ENCODE peak calls at places on chromosomes 7 and 10, in six cellular contexts. S, O, Q, V, L and Y are unnamed samples. For H3K4me1, the result is how much of the 10 kb centered on the place peaks cover.

GRCh38 chr10:3780056-3780765 is 4.8 kb downstream of the KLF6 start:
- DNase-seq in S (peak), O (no peak), Q (peak), V (no peak), L (no peak), Y (peak)

GRCh38 chr7:92740713-92741126 is 95.7 kb downstream of the CDK6 start:
- DNase-seq in S (peak), O (no peak), Q (no peak), V (no peak), L (no peak), Y (no peak)

GRCh38 chr10:3902809-3903410 is 117.9 kb upstream of the KLF6 start:
- DNase-seq in S (no peak), O (no peak), Q (no peak), V (no peak), L (no peak), Y (no peak)

GRCh38 chr10:13859979-13860619 is 273.3 kb downstream of the PRPF18 start:
- DNase-seq in S (no peak), O (no peak), Q (no peak), V (no peak), L (no peak), Y (no peak)

GRCh38 chr7:105131033-105131656 is 117.1 kb downstream of the KMT2E start:
- DNase-seq in S (no peak), O (no peak), Q (no peak), V (no peak), L (no peak), Y (no peak)

GRCh38 chr10:5413012-5413938 is 918 bp downstream of the NET1 start:
- DNase-seq in S (peak), O (peak), Q (no peak), V (no peak), L (no peak), Y (no peak)

GRCh38 chr10:114932225-114932624 is 5.8 kb upstream of the TRUB1 start:
- DNase-seq in S (no peak), O (no peak), Q (no peak), V (no peak), L (no peak), Y (no peak)

GRCh38 chr10:26857991-26858706 is 2.6 kb downstream of the ABI1 start:
- DNase-seq in S (peak), O (no peak), Q (no peak), V (no peak), L (no peak), Y (no peak)

GRCh38 chr7:150412016-150412415 is 32.9 kb downstream of the ZNF775 start:
- DNase-seq in S (no peak), O (no peak), Q (no peak), V (no peak), L (no peak), Y (no peak)
- H3K4me1 ChIP-seq in S (under half), O (under half), Q (under half), V (under half), L (under half), Y (under half)

GRCh38 chr10:33344676-33345075 is 10.2 kb upstream of the NRP1 start:
- DNase-seq in S (no peak), O (no peak), Q (no peak), V (no peak), L (no peak), Y (no peak)
- H3K4me1 ChIP-seq in S (under half), O (under half), Q (under half), V (under half), L (under half), Y (under half)

GRCh38 chr10:79048639-79049550 is 19.9 kb upstream of the ZMIZ1 start:
- DNase-seq in S (no peak), O (peak), Q (peak), V (no peak), L (peak), Y (peak)

GRCh38 chr10:79051766-79052165 is 17.0 kb upstream of the ZMIZ1 start:
- DNase-seq in S (no peak), O (peak), Q (peak), V (no peak), L (peak), Y (peak)

GRCh38 chr10:79047875-79048638 is 20.7 kb upstream of the ZMIZ1 start:
- DNase-seq in S (peak), O (peak), Q (peak), V (no peak), L (peak), Y (peak)

GRCh38 chr10:79050896-79051555 is 17.7 kb upstream of the ZMIZ1 start:
- DNase-seq in S (peak), O (peak), Q (peak), V (no peak), L (peak), Y (peak)

GRCh38 chr10:79049931-79050895 is 18.6 kb upstream of the ZMIZ1 start:
- DNase-seq in S (peak), O (peak), Q (peak), V (no peak), L (peak), Y (peak)
- H3K4me1 ChIP-seq in S (under half), O (half or more), Q (under half), V (under half), L (under half), Y (half or more)

DNA sequence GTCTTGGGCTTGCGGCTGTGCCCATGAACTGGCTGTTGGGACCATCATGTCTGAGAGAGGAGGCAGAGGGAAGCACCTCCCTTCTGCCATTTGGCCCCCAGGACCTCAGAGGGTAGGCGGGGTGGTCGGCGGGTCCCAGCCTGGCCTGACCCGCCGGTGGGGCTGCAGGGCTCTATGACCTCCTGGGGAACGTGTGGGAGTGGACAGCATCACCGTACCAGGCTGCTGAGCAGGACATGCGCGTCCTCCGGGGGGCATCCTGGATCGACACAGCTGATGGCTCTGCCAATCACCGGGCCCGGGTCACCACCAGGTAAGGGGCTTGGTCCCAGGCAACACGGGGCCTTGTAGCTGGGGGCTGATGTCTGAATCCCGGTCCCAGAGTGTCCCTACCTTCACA is 14.1 kb downstream of the SUMF2 start:
- DNase-seq in S (no peak), O (no peak), Q (no peak), V (no peak), L (peak), Y (peak)
- H3K4me1 ChIP-seq in S (under half), O (under half), Q (under half), V (under half), L (under half), Y (under half)

GRCh38 chr10:314381-314780 is 179.1 kb downstream of the ZMYND11 start:
- DNase-seq in S (peak), O (no peak), Q (no peak), V (no peak), L (no peak), Y (peak)
- H3K4me1 ChIP-seq in S (under half), O (under half), Q (under half), V (under half), L (under half), Y (half or more)

GRCh38 chr10:120806081-120806480 is 45.1 kb upstream of the WDR11 start:
- DNase-seq in S (no peak), O (no peak), Q (no peak), V (no peak), L (no peak), Y (no peak)

GRCh38 chr10:120805014-120805805 is 46.0 kb upstream of the WDR11 start:
- DNase-seq in S (no peak), O (no peak), Q (no peak), V (no peak), L (no peak), Y (no peak)

GRCh38 chr10:120799849-120800248 is 51.3 kb upstream of the WDR11 start:
- DNase-seq in S (no peak), O (no peak), Q (no peak), V (no peak), L (no peak), Y (no peak)

GRCh38 chr10:120804020-120804419 is 47.1 kb upstream of the WDR11 start:
- DNase-seq in S (no peak), O (no peak), Q (no peak), V (no peak), L (no peak), Y (no peak)

GRCh38 chr10:120800528-120801323 is 50.4 kb upstream of the WDR11 start:
- DNase-seq in S (peak), O (no peak), Q (no peak), V (no peak), L (no peak), Y (no peak)
- H3K4me1 ChIP-seq in S (under half), O (under half), Q (under half), V (under half), L (under half), Y (under half)

GRCh38 chr7:157806711-157807110 is 469.9 kb downstream of the DNAJB6 start:
- DNase-seq in S (no peak), O (no peak), Q (no peak), V (no peak), L (no peak), Y (no peak)

GRCh38 chr7:157801971-157802675 is 465.3 kb downstream of the DNAJB6 start:
- DNase-seq in S (no peak), O (no peak), Q (no peak), V (no peak), L (peak), Y (peak)

GRCh38 chr7:157805716-157806115 is 468.9 kb downstream of the DNAJB6 start:
- DNase-seq in S (no peak), O (no peak), Q (no peak), V (no peak), L (no peak), Y (peak)

GRCh38 chr7:157801109-157801508 is 464.3 kb downstream of the DNAJB6 start:
- DNase-seq in S (no peak), O (no peak), Q (no peak), V (no peak), L (peak), Y (peak)

DNA sequence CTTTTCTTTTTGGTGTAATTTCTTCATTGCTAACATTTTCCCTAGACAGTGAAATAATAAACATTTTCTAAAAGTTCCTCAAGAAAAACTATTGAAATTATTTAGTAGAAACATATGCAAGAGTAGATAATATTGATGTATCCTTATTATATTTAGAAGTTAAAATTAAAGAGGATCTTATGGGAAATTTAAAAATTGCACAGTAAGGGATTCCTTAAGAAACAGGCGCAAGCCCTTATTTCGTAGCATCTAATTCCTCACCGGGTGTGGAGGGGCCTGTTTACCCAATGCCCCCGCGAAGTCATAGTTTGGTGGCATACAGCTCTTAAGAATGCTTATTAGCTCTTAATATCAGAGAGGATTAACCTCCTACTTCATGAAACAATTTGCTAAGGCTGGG is 467.1 kb downstream of the DNAJB6 start:
- DNase-seq in S (no peak), O (no peak), Q (no peak), V (no peak), L (no peak), Y (peak)
- H3K4me1 ChIP-seq in S (under half), O (under half), Q (under half), V (under half), L (under half), Y (under half)

DNA sequence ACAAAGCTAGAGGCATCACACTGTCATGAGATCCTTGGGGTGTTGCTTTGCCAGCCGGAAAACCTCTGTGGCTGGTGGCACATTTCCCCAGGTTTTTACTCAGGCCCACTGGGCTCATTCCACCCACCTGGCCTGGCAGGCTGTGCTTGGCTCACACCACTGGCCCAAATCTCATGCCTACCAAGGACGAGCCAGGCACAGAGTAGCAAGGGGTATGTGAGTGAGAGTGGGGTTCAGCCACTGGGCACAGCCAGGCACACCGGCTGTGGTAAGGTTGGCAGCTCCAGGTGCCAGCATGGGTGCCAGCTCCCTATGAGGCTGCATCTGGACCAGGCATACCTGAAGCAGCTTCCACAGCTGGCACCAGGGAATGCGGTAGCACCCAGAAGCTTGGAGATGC is 21.4 kb downstream of the STEAP1 start:
- DNase-seq in S (no peak), O (no peak), Q (no peak), V (no peak), L (no peak), Y (no peak)
- H3K4me1 ChIP-seq in S (under half), O (under half), Q (under half), V (under half), L (under half), Y (under half)

GRCh38 chr7:28169166-28169713 is 11.4 kb downstream of the JAZF1 start:
- DNase-seq in S (peak), O (no peak), Q (no peak), V (no peak), L (no peak), Y (no peak)
- H3K4me1 ChIP-seq in S (under half), O (under half), Q (under half), V (under half), L (under half), Y (half or more)